ENCODE peak calls at places on chromosomes 1 and 21, in four cellular contexts. M is glutamatergic neuron, X is HFFc6, B is GM04503. U is an unnamed sample.

GRCh38 chr1:85027242-85027983 is 20.9 kb downstream of the MCOLN3 start:
- DNase-seq in M (no peak), X (peak; percentile 1), B (no peak), U (no peak)

GRCh38 chr1:236288620-236288976 is 6.8 kb upstream of the ERO1B start:
- DNase-seq in M (no peak), X (no peak), B (no peak), U (no peak)

GRCh38 chr1:165235158-165235776 is 121.2 kb downstream of the LMX1A start:
- DNase-seq in M (peak; percentile 65), X (no peak), B (no peak), U (peak; percentile 87)

GRCh38 chr1:119748040-119748439 is 20.7 kb downstream of the HMGCS2 start:
- DNase-seq in M (no peak), X (no peak), B (no peak), U (no peak)

GRCh38 chr1:145974721-145975120 is 10.2 kb downstream of the POLR3GL start:
- DNase-seq in M (no peak), X (no peak), B (no peak), U (no peak)

GRCh38 chr21:42105476-42105875 is 34.4 kb downstream of the UMODL1 start:
- DNase-seq in M (no peak), X (no peak), B (no peak), U (no peak)

GRCh38 chr1:181119076-181119989 is 30.8 kb downstream of the IER5 start:
- DNase-seq in M (no peak), X (peak; percentile 58), B (no peak), U (no peak)

GRCh38 chr1:111648826-111649225 is 29.2 kb downstream of the RAP1A start:
- DNase-seq in M (no peak), X (no peak), B (no peak), U (no peak)

GRCh38 chr1:7220007-7220406 is 434.8 kb downstream of the CAMTA1 start:
- DNase-seq in M (no peak), X (no peak), B (no peak), U (no peak)

GRCh38 chr1:197696372-197696771 is 78.9 kb downstream of the DENND1B start:
- DNase-seq in M (no peak), X (no peak), B (no peak), U (no peak)

GRCh38 chr1:22325531-22326371 is 125.9 kb upstream of the ZBTB40 start:
- DNase-seq in M (no peak), X (no peak), B (no peak), U (peak; percentile 46)

GRCh38 chr1:115641762-115642167 is at the start of gene VANGL1:
- DNase-seq in M (peak; percentile 77), X (peak; percentile 50), B (no peak), U (peak; percentile 71)

GRCh38 chr1:68433386-68433785 is 16.4 kb downstream of the RPE65 start:
- DNase-seq in M (no peak), X (no peak), B (no peak), U (no peak)

GRCh38 chr1:155136728-155137127 is 1.1 kb downstream of the SLC50A1 start:
- DNase-seq in M (no peak), X (no peak), B (no peak), U (no peak)

GRCh38 chr21:16330340-16331319 is 600.8 kb downstream of the USP25 start:
- DNase-seq in M (no peak), X (peak; percentile 79), B (peak; percentile 25), U (no peak)

GRCh38 chr1:1989102-1989542 is 14.5 kb downstream of the CFAP74 start:
- DNase-seq in M (no peak), X (no peak), B (no peak), U (no peak)

GRCh38 chr1:8342325-8342724 is 24.4 kb downstream of the SLC45A1 start:
- DNase-seq in M (no peak), X (peak; percentile 68), B (peak; percentile 53), U (no peak)

GRCh38 chr1:240122639-240123604 is 31.2 kb downstream of the FMN2 start:
- DNase-seq in M (no peak), X (no peak), B (no peak), U (peak; percentile 47)

GRCh38 chr1:76494807-76495206 is 372.5 kb upstream of the ST6GALNAC5 start:
- DNase-seq in M (no peak), X (no peak), B (no peak), U (no peak)

GRCh38 chr1:215794151-215794550 is 227.0 kb downstream of the KCTD3 start:
- DNase-seq in M (no peak), X (no peak), B (no peak), U (no peak)

GRCh38 chr21:41953831-41954653 is at the start of gene C2CD2:
- DNase-seq in M (peak; percentile 40), X (peak; percentile 28), B (no peak), U (peak; percentile 82)

GRCh38 chr1:186236921-186237320 is 138.1 kb downstream of the TPR start:
- DNase-seq in M (no peak), X (peak; percentile 91), B (peak; percentile 90), U (no peak)

GRCh38 chr1:61506231-61506630 is 218.7 kb downstream of the TM2D1 start:
- DNase-seq in M (no peak), X (peak; percentile 10), B (no peak), U (no peak)

GRCh38 chr1:52268372-52268771 is 97.6 kb downstream of the CC2D1B start:
- DNase-seq in M (no peak), X (peak; percentile 12), B (no peak), U (no peak)

GRCh38 chr21:32083175-32083574 is 195.7 kb downstream of the MIS18A start:
- DNase-seq in M (no peak), X (no peak), B (no peak), U (no peak)

GRCh38 chr1:203045821-203046594 is 19.7 kb downstream of the PPFIA4 start:
- DNase-seq in M (no peak), X (no peak), B (no peak), U (no peak)

GRCh38 chr1:245085508-245086095 is 69.2 kb upstream of the KIF26B start:
- DNase-seq in M (no peak), X (peak; percentile 96), B (peak; percentile 96), U (no peak)

GRCh38 chr1:172109357-172109756 is 268.1 kb downstream of the DNM3 start:
- DNase-seq in M (no peak), X (no peak), B (no peak), U (no peak)

GRCh38 chr1:155241069-155241679 is 14.1 kb downstream of the ENTREP3 start:
- DNase-seq in M (peak; percentile 59), X (peak; percentile 86), B (no peak), U (peak; percentile 75)

GRCh38 chr1:33388989-33389771 is 41.7 kb downstream of the PHC2 start:
- DNase-seq in M (no peak), X (peak; percentile 78), B (peak; percentile 90), U (no peak)

GRCh38 chr1:59230622-59231021 is 66.3 kb upstream of the FGGY start:
- DNase-seq in M (no peak), X (no peak), B (no peak), U (no peak)

GRCh38 chr1:93713247-93713764 is 31.7 kb upstream of the BCAR3 start:
- DNase-seq in M (no peak), X (no peak), B (no peak), U (no peak)

GRCh38 chr1:24345334-24345733 is 26.2 kb downstream of the GRHL3 start:
- DNase-seq in M (no peak), X (no peak), B (no peak), U (no peak)

GRCh38 chr1:10378071-10378841 is 20.6 kb upstream of the PGD start:
- DNase-seq in M (no peak), X (peak; percentile 47), B (no peak), U (no peak)

GRCh38 chr1:5973771-5974170 is 18.5 kb downstream of the NPHP4 start:
- DNase-seq in M (no peak), X (no peak), B (no peak), U (no peak)

GRCh38 chr1:29554208-29554778 is 318.0 kb downstream of the PTPRU start:
- DNase-seq in M (no peak), X (no peak), B (no peak), U (no peak)